ENCODE peak calls at places on chromosomes 6 and 20, in eight cellular contexts. U is activated CD4-positive, alpha-beta memory T cell treated with anti-CD3 and anti-CD28 coated beads for 36 hours; H is endothelial cell; K is activated naive CD8-positive, alpha-beta T cell treated with anti-CD3 and anti-CD28 coated beads, Interleukin-2, amount 50 U/mL, for 24 hours; M is fibroblast of lung; O is stimulated activated naive B cell treated with anti-CD40 and anti-IgM and Interleukin-4, amounts not matched to agents 10 μg/mL and 1 μg/mL and 100 μg/mL, for 72 hours; V is activated CD4-positive, alpha-beta T cell treated with anti-CD3 and anti-CD28 coated beads, Interleukin-2, amount 50 U/mL, for 48 hours; W is RWPE1. S is an unnamed sample.

GRCh38 chr20:31675828-31676533 is 38.3 kb downstream of the COX4I2 start:
- DNase-seq in W (peak), V (peak), K (peak), H (peak), O (peak), U (peak), M (peak), S (no peak)

GRCh38 chr6:35048631-35049083 is 92.5 kb downstream of the TCP11 start:
- DNase-seq in K (no peak), V (peak), O (peak), U (peak), W (no peak), H (no peak), M (peak), S (no peak)

GRCh38 chr6:114304304-114304887 is 38.4 kb downstream of the HS3ST5 start:
- DNase-seq in K (no peak), H (no peak), V (no peak), O (no peak), M (peak), U (no peak), W (no peak), S (no peak)

GRCh38 chr6:137827977-137828815 is 38.9 kb upstream of the TNFAIP3 start:
- DNase-seq in M (no peak), W (no peak), U (peak), H (no peak), K (peak), O (peak), V (peak), S (no peak)

GRCh38 chr6:144317736-144318135 is 32.6 kb downstream of the UTRN start:
- DNase-seq in O (no peak), K (no peak), V (no peak), M (no peak), W (no peak), H (no peak), U (no peak), S (no peak)

GRCh38 chr6:83998021-83998584 is 35.5 kb upstream of the MRAP2 start:
- DNase-seq in K (no peak), V (no peak), U (no peak), H (no peak), W (no peak), M (no peak), O (no peak), S (no peak)

GRCh38 chr20:53778041-53778516 is 184.4 kb upstream of the ZNF217 start:
- DNase-seq in O (no peak), M (no peak), U (no peak), V (no peak), K (no peak), W (no peak), H (no peak), S (peak)

GRCh38 chr6:43916924-43917877 is 147.2 kb downstream of the VEGFA start:
- DNase-seq in M (no peak), V (no peak), K (no peak), W (no peak), H (no peak), U (no peak), O (no peak), S (peak)

GRCh38 chr6:6524951-6525350 is 63.6 kb upstream of the LY86 start:
- DNase-seq in W (no peak), K (no peak), V (no peak), U (no peak), H (no peak), O (no peak), M (no peak), S (no peak)

GRCh38 chr20:58693226-58694006 is 816 bp downstream of the NPEPL1 start:
- DNase-seq in O (no peak), U (peak), V (peak), H (no peak), M (no peak), W (no peak), K (peak), S (no peak)

GRCh38 chr6:150631283-150631981 is 31.7 kb downstream of the PLEKHG1 start:
- DNase-seq in H (no peak), V (peak), M (no peak), O (peak), K (peak), U (peak), W (no peak), S (no peak)

GRCh38 chr6:89481695-89482094 is 48.7 kb downstream of the ANKRD6 start:
- DNase-seq in O (no peak), K (no peak), M (no peak), W (no peak), H (no peak), V (no peak), U (no peak), S (no peak)

GRCh38 chr20:13800728-13801134 is 15.9 kb downstream of the NDUFAF5 start:
- DNase-seq in W (peak), V (no peak), M (peak), O (no peak), U (no peak), H (no peak), K (no peak), S (peak)

GRCh38 chr20:38804682-38805501 is 605 bp upstream of the PPP1R16B start:
- DNase-seq in U (peak), K (peak), W (no peak), M (no peak), V (peak), H (peak), O (peak), S (no peak)

GRCh38 chr20:35166242-35166830 is 5.5 kb upstream of the PROCR start:
- DNase-seq in M (no peak), W (no peak), V (no peak), U (no peak), O (no peak), K (no peak), H (peak), S (peak)

GRCh38 chr6:45467853-45468252 is 90.1 kb upstream of the SUPT3H start:
- DNase-seq in M (no peak), K (no peak), V (no peak), U (no peak), H (no peak), W (no peak), O (no peak), S (no peak)

GRCh38 chr6:13445005-13445743 is 42.2 kb downstream of the GFOD1 start:
- DNase-seq in H (no peak), W (peak), M (peak), O (no peak), V (no peak), U (no peak), K (no peak), S (peak)

S was measured in BE2C.